ENCODE peak calls at places on chromosomes 16 and 17, in five cellular contexts. H is activated CD4-positive, alpha-beta T cell treated with anti-CD3 and anti-CD28 coated beads for 36 hours; R is NCI-H345; B is tibial artery; E is naive thymus-derived CD8-positive, alpha-beta T cell. O is an unnamed sample.

GRCh38 chr16:64543401-64543800 is 578.5 kb downstream of the CDH11 start:
- DNase-seq in B (no peak), R (no peak), E (no peak), H (no peak), O (no peak)

GRCh38 chr17:40560592-40561293 is 4.5 kb downstream of the CCR7 start:
- DNase-seq in E (peak; percentile 73), H (peak; percentile 89), B (no peak), R (no peak), O (no peak)

GRCh38 chr16:21652451-21652850 is at the start of gene IGSF6:
- DNase-seq in E (no peak), H (no peak), R (no peak), B (no peak), O (no peak)

GRCh38 chr17:62179525-62180161 is 114.6 kb upstream of the MED13 start:
- DNase-seq in B (no peak), R (no peak), E (no peak), H (no peak), O (no peak)

GRCh38 chr16:64172191-64172590 is 949.7 kb downstream of the CDH11 start:
- DNase-seq in H (no peak), E (no peak), B (no peak), R (no peak), O (no peak)

GRCh38 chr16:51139568-51139967 is 11.5 kb downstream of the SALL1 start:
- DNase-seq in E (no peak), R (no peak), H (no peak), B (no peak), O (no peak)

GRCh38 chr17:18187816-18188761 is 4.5 kb downstream of the ALKBH5 start:
- DNase-seq in R (no peak), H (peak; percentile 41), B (no peak), E (no peak), O (no peak)

GRCh38 chr17:8345052-8345690 is 5.5 kb downstream of the ODF4 start:
- DNase-seq in B (no peak), R (no peak), E (no peak), H (peak; percentile 14), O (no peak)

GRCh38 chr16:30535777-30536190 is 1.1 kb upstream of the ZNF747 start:
- DNase-seq in R (peak; percentile 75), H (peak; percentile 86), B (peak; percentile 84), E (peak; percentile 40), O (no peak)

GRCh38 chr16:23501291-23501690 is 9.0 kb downstream of the GGA2 start:
- DNase-seq in R (no peak), B (no peak), E (no peak), H (no peak), O (no peak)

O was measured in thoracic aorta.